ENCODE peak calls at places on chromosomes 4 and X, in five cellular contexts. Y is SK-N-SH, G is Panc1, P is GM12878, T is GM23338. B is an unnamed sample. For H3K4me1, the result is how much of the 10 kb centered on the place peaks cover.

GRCh38 chrX:2511326-2511725 is 10.6 kb upstream of the DHRSX start:
- DNase-seq in Y (no peak), T (no peak), G (no peak), P (no peak), B (no peak)

GRCh38 chr4:88195666-88196365 is 37.4 kb upstream of the ABCG2 start:
- DNase-seq in P (no peak), T (peak), G (no peak), Y (no peak), B (no peak)

GRCh38 chrX:153984351-153985178 is 12.0 kb downstream of the TMEM187 start:
- DNase-seq in Y (no peak), T (no peak), P (no peak), G (no peak), B (no peak)

GRCh38 chr4:14096406-14096965 is 469.0 kb upstream of the BOD1L1 start:
- DNase-seq in G (no peak), P (no peak), T (no peak), Y (no peak), B (no peak)

GRCh38 chr4:176277162-176277904 is 8.3 kb upstream of the ASB5 start:
- DNase-seq in Y (peak), G (no peak), T (peak), P (no peak), B (peak)

GRCh38 chrX:18938710-18939109 is 45.2 kb downstream of the PHKA2 start:
- DNase-seq in Y (no peak), P (no peak), G (no peak), T (no peak), B (no peak)

GRCh38 chr4:184534511-184535391 is 60.4 kb upstream of the IRF2 start:
- DNase-seq in G (no peak), P (peak), Y (no peak), T (peak), B (no peak)

GRCh38 chr4:17336524-17336941 is 175.4 kb downstream of the QDPR start:
- DNase-seq in T (no peak), Y (no peak), G (no peak), P (peak), B (no peak)

GRCh38 chrX:108097380-108097779 is 5.8 kb downstream of the ATG4A start:
- DNase-seq in G (no peak), P (no peak), T (no peak), Y (no peak), B (no peak)

GRCh38 chr4:25129926-25130325 is 30.3 kb downstream of the SEPSECS start:
- DNase-seq in Y (no peak), T (no peak), G (no peak), P (no peak), B (no peak)

GRCh38 chr4:98181815-98182214 is 38.5 kb upstream of the STPG2 start:
- DNase-seq in T (peak), Y (no peak), P (no peak), G (no peak), B (no peak)

GRCh38 chr4:19698961-19699360 is 552.7 kb upstream of the SLIT2 start:
- DNase-seq in G (no peak), P (no peak), Y (no peak), T (no peak), B (no peak)

GRCh38 chr4:167176723-167177367 is 57.4 kb downstream of the SPOCK3 start:
- DNase-seq in P (no peak), G (no peak), Y (no peak), T (no peak), B (no peak)

GRCh38 chr4:33316578-33316977 is 2596.4 kb downstream of the PCDH7 start:
- DNase-seq in T (no peak), P (no peak), G (no peak), Y (no peak), B (no peak)

GRCh38 chr4:83207497-83208105 is 77.0 kb downstream of the COQ2 start:
- DNase-seq in G (no peak), P (no peak), T (peak), Y (no peak), B (no peak)

GRCh38 chr4:109908741-109909140 is 3.9 kb upstream of the EGF start:
- DNase-seq in Y (no peak), T (no peak), G (no peak), P (no peak), B (no peak)

GRCh38 chr4:14157262-14157661 is 529.7 kb upstream of the BOD1L1 start:
- DNase-seq in T (no peak), G (no peak), P (no peak), Y (no peak), B (no peak)

GRCh38 chrX:71095971-71096701 is 485 bp downstream of the FOXO4 start:
- DNase-seq in Y (peak), T (no peak), G (no peak), P (no peak), B (peak)

GRCh38 chrX:37846558-37846933 is 825 bp downstream of the DYNLT3 start:
- DNase-seq in G (no peak), Y (no peak), T (no peak), P (no peak), B (no peak)

GRCh38 chrX:37847733-37848197 is 394 bp upstream of the DYNLT3 start:
- DNase-seq in P (no peak), G (no peak), T (no peak), Y (no peak), B (no peak)

GRCh38 chrX:37846934-37847732 is at the start of gene DYNLT3:
- DNase-seq in P (peak), T (peak), G (no peak), Y (peak), B (peak)

GRCh38 chrX:37844622-37845021 is 2.7 kb downstream of the DYNLT3 start:
- DNase-seq in T (no peak), P (no peak), Y (no peak), G (no peak), B (no peak)

DNA sequence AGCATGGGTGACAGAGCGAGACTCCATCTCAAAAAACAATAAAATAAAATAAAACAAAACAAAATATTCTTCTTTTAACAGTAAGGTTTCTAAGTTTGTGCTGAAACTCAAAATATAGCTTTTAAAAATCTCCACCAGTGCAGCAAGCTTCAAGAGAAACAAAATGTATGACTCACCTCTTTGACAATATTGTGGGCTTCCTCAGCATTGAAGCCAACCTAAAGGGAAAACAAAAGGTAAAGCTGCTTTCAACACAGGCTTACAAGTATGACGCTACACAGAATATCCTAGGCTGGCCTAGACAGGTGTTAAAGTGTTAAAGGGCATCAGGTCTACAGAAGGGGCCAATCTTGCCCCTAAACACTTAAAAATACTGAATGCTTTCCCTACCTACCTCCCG is 1.2 kb downstream of the DYNLT3 start:
- DNase-seq in P (no peak), T (no peak), Y (no peak), G (no peak), B (no peak)
- H3K4me3 ChIP-seq in P (no peak), T (no peak), Y (peak), G (peak), B (no peak)

GRCh38 chrX:57984620-57985019 is 74.4 kb upstream of the ZXDA start:
- DNase-seq in G (no peak), T (no peak), P (no peak), Y (no peak), B (no peak)
- H3K4me1 ChIP-seq in G (under half), T (under half), P (under half), Y (under half), B (under half)

GRCh38 chr4:36004231-36004851 is 240.0 kb downstream of the ARAP2 start:
- DNase-seq in P (no peak), Y (no peak), T (no peak), G (no peak), B (no peak)

GRCh38 chr4:36010531-36010930 is 233.8 kb downstream of the ARAP2 start:
- DNase-seq in G (no peak), T (no peak), P (no peak), Y (no peak), B (no peak)

GRCh38 chr4:36003051-36003450 is 241.3 kb downstream of the ARAP2 start:
- DNase-seq in Y (no peak), G (no peak), P (no peak), T (no peak), B (no peak)

GRCh38 chr4:36011381-36011780 is 232.9 kb downstream of the ARAP2 start:
- DNase-seq in G (no peak), T (no peak), P (no peak), Y (no peak), B (no peak)

DNA sequence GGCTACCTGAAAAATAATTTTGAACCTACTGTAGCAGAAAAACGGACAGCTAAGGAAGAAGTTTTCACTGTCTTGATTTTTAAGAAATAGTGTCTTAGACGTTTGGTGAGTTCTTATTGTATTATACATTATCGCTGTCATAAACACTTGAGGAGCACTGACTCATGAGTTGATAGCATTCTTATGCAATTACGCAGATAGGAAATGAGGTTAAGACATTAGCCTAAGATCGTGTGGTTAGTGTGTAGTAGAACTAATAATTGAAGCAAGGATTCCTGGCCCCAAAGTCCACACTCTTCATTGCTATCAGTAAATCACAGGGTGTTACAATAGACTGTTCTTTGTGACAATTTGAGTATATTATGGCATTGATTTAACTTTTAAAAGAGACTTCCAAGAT is 238.1 kb downstream of the ARAP2 start:
- DNase-seq in Y (no peak), P (no peak), T (no peak), G (no peak), B (no peak)
- TF ChIP-seq POLR2AphosphoS5 in Y (no peak), P (no peak), T (no peak), G (no peak), B (no peak)

DNA sequence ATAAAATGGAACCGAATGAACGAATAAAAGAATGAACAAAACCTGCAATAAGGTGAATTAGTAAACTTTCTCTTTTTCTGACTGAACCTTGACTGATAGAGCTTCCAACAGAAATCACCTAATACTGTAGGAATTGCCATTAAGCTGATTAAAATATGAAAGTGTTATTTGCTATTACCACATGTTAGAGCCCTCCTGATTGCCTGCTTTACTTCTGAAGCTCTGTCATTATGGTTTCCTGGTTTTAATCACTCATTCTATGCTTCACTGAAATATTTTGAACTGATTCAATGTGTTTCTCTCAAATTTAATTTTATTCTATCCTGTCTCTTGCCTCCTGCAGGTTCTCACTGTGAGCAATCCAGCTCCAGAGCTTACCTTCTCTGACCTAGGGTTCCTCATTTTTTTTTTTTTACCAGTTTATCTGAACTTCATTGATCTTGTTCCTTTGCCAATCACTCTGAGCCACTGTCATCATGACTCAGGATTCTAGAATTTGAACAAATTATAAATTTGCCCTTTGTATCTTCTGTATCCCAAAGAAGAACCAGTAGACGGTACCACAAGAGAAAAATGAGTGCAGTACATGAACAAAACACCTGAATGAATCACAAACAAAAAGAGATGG is 48.1 kb upstream of the UGT2B15 start:
- DNase-seq in T (no peak), Y (no peak), P (no peak), G (no peak), B (no peak)
- H3K4me3 ChIP-seq in T (no peak), Y (no peak), P (no peak), G (no peak), B (no peak)

B was measured in prostate gland.